ENCODE peak calls at places on chromosomes 4 and X, in four cellular contexts. G is K562, E is SK-N-SH, W is GM12878. M is an unnamed sample.
A peak's percentile ranks its signal among the peaks of the same experiment; 100 is the strongest.

GRCh38 chr4:91427171-91427570 is 876.6 kb upstream of the GRID2 start:
- DNase-seq in E (no peak), G (no peak), W (no peak), M (no peak)

GRCh38 chrX:135345328-135345645 is 36.0 kb downstream of the ETDC start:
- DNase-seq in G (no peak), W (no peak), E (peak; percentile 30), M (peak; percentile 49)

GRCh38 chr4:122744229-122744628 is 11.7 kb downstream of the BBS12 start:
- DNase-seq in W (no peak), G (no peak), E (no peak), M (peak; percentile 80)

GRCh38 chrX:93874554-93874953 is 200.5 kb downstream of the FAM133A start:
- DNase-seq in W (no peak), G (peak; percentile 5), E (peak; percentile 16), M (no peak)

GRCh38 chrX:1448793-1449580 is 3.7 kb downstream of the ASMTL start:
- DNase-seq in W (no peak), E (no peak), G (no peak), M (no peak)

GRCh38 chr4:85639946-85640345 is 165.0 kb downstream of the ARHGAP24 start:
- DNase-seq in E (no peak), G (no peak), W (no peak), M (no peak)

GRCh38 chrX:145817666-145818521 is at the start of gene SLITRK2:
- DNase-seq in E (no peak), W (no peak), G (no peak), M (no peak)

GRCh38 chr4:139655116-139655515 is 10.5 kb upstream of the MGST2 start:
- DNase-seq in W (no peak), E (peak; percentile 32), G (no peak), M (peak; percentile 48)

GRCh38 chr4:185383451-185383850 is 12.3 kb downstream of the LRP2BP start:
- DNase-seq in E (no peak), W (no peak), G (no peak), M (no peak)

GRCh38 chr4:140255467-140255866 is 101.5 kb upstream of the MAML3 start:
- DNase-seq in W (no peak), E (no peak), G (no peak), M (peak; percentile 67)

GRCh38 chr4:182010876-182011275 is 232.3 kb upstream of the TENM3 start:
- DNase-seq in W (no peak), G (no peak), E (no peak), M (peak; percentile 68)

GRCh38 chr4:108355523-108356208 is 186.9 kb upstream of the LEF1 start:
- DNase-seq in G (no peak), W (no peak), E (peak; percentile 69), M (no peak)

GRCh38 chr4:6892909-6893202 is 16.8 kb upstream of the TBC1D14 start:
- DNase-seq in E (no peak), G (no peak), W (no peak), M (no peak)

GRCh38 chr4:143406523-143406922 is 69.8 kb downstream of the GAB1 start:
- DNase-seq in W (no peak), E (no peak), G (no peak), M (no peak)

DNA sequence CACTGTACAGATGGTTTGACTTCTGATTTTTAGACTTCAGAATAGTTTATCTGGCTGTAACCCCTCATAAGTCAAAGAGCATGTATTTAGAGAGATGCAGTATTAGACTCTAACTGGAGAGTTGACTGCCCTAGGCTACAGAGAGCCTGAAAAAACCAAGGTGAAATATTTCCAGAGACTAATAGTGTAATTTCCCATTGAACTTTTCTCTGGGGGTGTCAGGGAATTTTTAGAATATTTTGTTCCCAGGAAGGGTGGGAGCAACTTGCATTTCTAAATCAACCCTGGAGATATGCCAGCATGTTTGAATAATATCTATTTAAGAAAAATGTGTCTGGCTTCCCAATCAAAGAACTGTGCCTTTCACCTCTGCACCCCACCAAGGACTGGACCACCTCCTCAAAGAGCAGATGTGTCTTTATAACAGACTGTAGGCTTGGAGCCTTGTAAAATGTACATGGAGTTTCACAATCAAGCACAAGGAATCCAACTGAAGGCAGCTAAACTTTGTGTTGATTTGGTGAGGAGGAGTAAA is 2.0 kb downstream of the ANXA3 start:
- DNase-seq in G (no peak), E (no peak), W (no peak), M (no peak)
- TF ChIP-seq CTCF in G (no peak), E (no peak), W (no peak), M (no peak)

DNA sequence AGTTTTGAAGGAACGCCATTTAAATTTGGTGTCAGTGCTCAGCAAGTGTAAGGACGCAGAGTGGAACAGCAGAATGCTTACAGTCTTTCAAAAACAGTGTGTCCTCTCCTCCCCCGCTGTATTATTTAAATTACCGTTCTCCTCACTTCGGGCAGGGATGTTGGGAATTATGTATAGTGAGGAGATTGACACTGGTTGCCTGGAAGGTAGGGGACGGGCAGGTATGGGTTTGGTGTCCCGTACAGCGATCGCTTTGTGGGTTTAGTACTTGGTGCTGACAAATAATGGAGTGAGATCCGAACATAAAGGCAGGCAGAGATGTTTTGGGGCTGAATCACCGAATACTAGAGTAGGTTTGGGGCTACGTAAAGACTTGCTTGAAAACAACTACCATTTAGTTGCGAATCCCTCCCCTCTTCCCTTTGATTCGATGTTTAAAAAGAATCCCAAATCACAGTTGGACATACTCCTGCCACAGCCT is 2.1 kb upstream of the NKX3-2 start:
- DNase-seq in W (no peak), G (no peak), E (peak; percentile 11), M (no peak)
- H2AFZ ChIP-seq in W (no peak overlapping the region), G (no peak overlapping the region), E (peak overlapping the region; percentile 31), M (peak overlapping the region; percentile 81)

GRCh38 chrX:71638409-71638808 is 20.1 kb upstream of the CXCR3 start:
- DNase-seq in G (no peak), E (no peak), W (no peak), M (no peak)
- TF ChIP-seq RCOR1 in G (no peak), E (no peak), W (no peak), M (no peak)

GRCh38 chr4:165439981-165440380 is 61.2 kb downstream of the CPE start:
- DNase-seq in W (no peak), G (no peak), E (no peak), M (no peak)
- TF ChIP-seq CTCF in W (no peak), G (no peak), E (no peak), M (no peak)

GRCh38 chr4:98932539-98932938 is 3.6 kb upstream of the EIF4E start:
- DNase-seq in G (no peak), W (no peak), E (no peak), M (peak; percentile 69)
- H2AFZ ChIP-seq in G (no peak overlapping the region), W (no peak overlapping the region), E (no peak overlapping the region), M (no peak overlapping the region)

M was measured in IMR-90.